ENCODE peak calls at places on chromosomes 4 and X, in nine cellular contexts. D, X, P, L, U, A, R, Z and K are unnamed samples.

GRCh38 chr4:24433515-24434192 is 150.7 kb downstream of the DHX15 start:
- DNase-seq in D (no peak), X (no peak), P (no peak), L (no peak), U (no peak), A (peak; percentile 23), R (no peak), Z (no peak), K (no peak)

GRCh38 chr4:37699874-37700481 is 13.8 kb upstream of the RELL1 start:
- DNase-seq in D (no peak), X (no peak), P (no peak), L (no peak), U (no peak), A (no peak), R (no peak), Z (no peak), K (no peak)

GRCh38 chr4:704198-704891 is 1.3 kb upstream of the PCGF3 start:
- DNase-seq in D (no peak), X (no peak), P (no peak), L (no peak), U (no peak), A (no peak), R (no peak), Z (no peak), K (peak; percentile 76)

GRCh38 chr4:128355301-128355700 is 67.7 kb upstream of the PGRMC2 start:
- DNase-seq in D (no peak), X (no peak), P (no peak), L (no peak), U (no peak), A (no peak), R (no peak), Z (no peak), K (no peak)

GRCh38 chr4:16129336-16129735 is 45.5 kb upstream of the PROM1 start:
- DNase-seq in D (no peak), X (no peak), P (no peak), L (no peak), U (peak; percentile 62), A (peak; percentile 23), R (no peak), Z (no peak), K (no peak)

GRCh38 chr4:14726441-14727405 is 275.6 kb upstream of the CPEB2 start:
- DNase-seq in D (no peak), X (no peak), P (no peak), L (no peak), U (peak; percentile 58), A (no peak), R (no peak), Z (no peak), K (no peak)

GRCh38 chr4:56821394-56822263 is at the start of gene SPINK2:
- DNase-seq in D (no peak), X (no peak), P (peak; percentile 57), L (no peak), U (peak; percentile 61), A (peak; percentile 74), R (no peak), Z (peak; percentile 75), K (peak; percentile 75)

GRCh38 chr4:2083826-2084160 is 24.7 kb downstream of the NAT8L start:
- DNase-seq in D (no peak), X (no peak), P (no peak), L (no peak), U (no peak), A (no peak), R (no peak), Z (no peak), K (no peak)

GRCh38 chr4:96390404-96390803 is 550.5 kb downstream of the PDHA2 start:
- DNase-seq in D (no peak), X (no peak), P (no peak), L (no peak), U (no peak), A (no peak), R (no peak), Z (no peak), K (no peak)

GRCh38 chrX:138128025-138128671 is 562.2 kb downstream of the ZIC3 start:
- DNase-seq in D (peak; percentile 13), X (no peak), P (no peak), L (no peak), U (no peak), A (peak; percentile 40), R (no peak), Z (peak; percentile 24), K (no peak)

GRCh38 chr4:6182390-6183280 is 17.7 kb downstream of the JAKMIP1 start:
- DNase-seq in D (no peak), X (no peak), P (no peak), L (no peak), U (no peak), A (no peak), R (no peak), Z (no peak), K (no peak)

GRCh38 chr4:17275836-17276235 is 236.1 kb downstream of the QDPR start:
- DNase-seq in D (no peak), X (no peak), P (no peak), L (no peak), U (no peak), A (no peak), R (no peak), Z (no peak), K (no peak)

GRCh38 chrX:49164589-49165360 is 2.2 kb downstream of the MAGIX start:
- DNase-seq in D (no peak), X (no peak), P (no peak), L (no peak), U (no peak), A (no peak), R (no peak), Z (no peak), K (peak; percentile 72)

GRCh38 chrX:68685722-68686683 is 38.5 kb downstream of the STARD8 start:
- DNase-seq in D (peak; percentile 59), X (no peak), P (no peak), L (no peak), U (no peak), A (peak; percentile 47), R (no peak), Z (no peak), K (peak; percentile 77)

GRCh38 chr4:181593703-181594102 is 649.5 kb upstream of the TENM3 start:
- DNase-seq in D (no peak), X (no peak), P (no peak), L (no peak), U (no peak), A (no peak), R (no peak), Z (no peak), K (no peak)

GRCh38 chr4:74408639-74409038 is 36.3 kb upstream of the AREG start:
- DNase-seq in D (no peak), X (no peak), P (no peak), L (no peak), U (no peak), A (no peak), R (no peak), Z (no peak), K (no peak)

GRCh38 chr4:6625256-6625655 is 15.2 kb upstream of the MRFAP1 start:
- DNase-seq in D (no peak), X (no peak), P (no peak), L (no peak), U (no peak), A (no peak), R (no peak), Z (no peak), K (no peak)

GRCh38 chrX:31245714-31246113 is 173.9 kb upstream of the FTHL17 start:
- DNase-seq in D (no peak), X (no peak), P (no peak), L (no peak), U (no peak), A (no peak), R (no peak), Z (no peak), K (no peak)